ENCODE peak calls at places on chromosomes 7 and 10, in six cellular contexts. C is A549; U is esophagus muscularis mucosa; X is T-helper 9 cell; W is NCI-H2227 treated with DMSO at 0.1 percent for 48 hours; I is effector memory CD8-positive, alpha-beta T cell. N is an unnamed sample.

GRCh38 chr7:30914611-30915601 is 3.3 kb downstream of the AQP1 start:
- DNase-seq in C (peak), U (no peak), X (no peak), W (no peak), I (no peak), N (no peak)

GRCh38 chr10:34633346-34633745 is 181.8 kb downstream of the PARD3 start:
- DNase-seq in C (no peak), U (no peak), X (no peak), W (no peak), I (no peak), N (no peak)

GRCh38 chr7:138338361-138338760 is 121.7 kb upstream of the TRIM24 start:
- DNase-seq in C (no peak), U (no peak), X (no peak), W (no peak), I (no peak), N (no peak)

GRCh38 chr7:78749052-78749746 is 704.3 kb downstream of the MAGI2 start:
- DNase-seq in C (no peak), U (no peak), X (no peak), W (no peak), I (no peak), N (no peak)

GRCh38 chr7:106448992-106449859 is 164.4 kb upstream of the NAMPT start:
- DNase-seq in C (peak), U (no peak), X (no peak), W (no peak), I (no peak), N (no peak)

GRCh38 chr10:101843032-101843991 is at the start of gene KCNIP2:
- DNase-seq in C (no peak), U (no peak), X (peak), W (peak), I (peak), N (peak)

GRCh38 chr7:101862280-101863220 is 45.1 kb downstream of the CUX1 start:
- DNase-seq in C (no peak), U (no peak), X (no peak), W (no peak), I (no peak), N (no peak)

GRCh38 chr10:110110338-110110737 is 97.1 kb upstream of the MXI1 start:
- DNase-seq in C (no peak), U (no peak), X (no peak), W (no peak), I (no peak), N (no peak)